ENCODE peak calls at places on chromosomes 12 and 14, in six cellular contexts. M is HL-60, X is A673, Q is RWPE1, N is body of pancreas, D is mucosa of descending colon. O is an unnamed sample.

GRCh38 chr14:76863724-76864407 is 37.7 kb downstream of the LRRC74A start:
- DNase-seq in N (no peak), Q (no peak), D (peak; percentile 29), X (no peak), M (peak; percentile 75), O (no peak)

GRCh38 chr14:76067536-76067935 is 82.0 kb downstream of the IFT43 start:
- DNase-seq in Q (no peak), X (no peak), N (no peak), M (no peak), D (no peak), O (no peak)

GRCh38 chr12:118145798-118146156 is 9.9 kb downstream of the PEBP1 start:
- DNase-seq in D (no peak), Q (no peak), M (no peak), X (no peak), N (no peak), O (no peak)

GRCh38 chr14:59583755-59584154 is 7.1 kb upstream of the CCDC175 start:
- DNase-seq in M (no peak), N (no peak), D (no peak), X (peak; percentile 69), Q (peak; percentile 3), O (no peak)

GRCh38 chr12:2354151-2354991 is 301.6 kb downstream of the CACNA1C start:
- DNase-seq in N (no peak), M (peak; percentile 39), D (no peak), Q (no peak), X (no peak), O (no peak)

GRCh38 chr12:113813229-113813541 is 152.9 kb downstream of the RBM19 start:
- DNase-seq in X (no peak), Q (no peak), M (no peak), N (no peak), D (no peak), O (no peak)

GRCh38 chr12:22467190-22467589 is 77.2 kb downstream of the C2CD5 start:
- DNase-seq in D (no peak), N (no peak), Q (no peak), M (no peak), X (peak; percentile 53), O (no peak)

GRCh38 chr12:16606201-16606849 is 363 bp upstream of the LMO3 start:
- DNase-seq in M (peak; percentile 25), Q (no peak), D (peak; percentile 14), N (peak; percentile 56), X (peak; percentile 89), O (no peak)

GRCh38 chr14:83441801-83442200 is 1908.1 kb upstream of the SEL1L start:
- DNase-seq in X (no peak), Q (no peak), M (no peak), N (no peak), D (no peak), O (no peak)

GRCh38 chr14:29168149-29168548 is 401.6 kb downstream of the FOXG1 start:
- DNase-seq in M (no peak), N (no peak), Q (no peak), D (no peak), X (no peak), O (no peak)

GRCh38 chr12:68933564-68933893 is 558 bp upstream of the CPM start:
- DNase-seq in D (no peak), M (no peak), N (no peak), Q (no peak), X (no peak), O (no peak)

GRCh38 chr14:100586520-100587247 is 533 bp downstream of the BEGAIN start:
- DNase-seq in D (peak; percentile 58), M (no peak), Q (peak; percentile 57), X (peak; percentile 37), N (peak; percentile 36), O (no peak)

GRCh38 chr12:131371580-131372475 is 339.1 kb upstream of the SFSWAP start:
- DNase-seq in N (no peak), Q (no peak), X (no peak), D (no peak), M (no peak), O (no peak)

GRCh38 chr12:122483969-122484368 is 16.8 kb downstream of the ZCCHC8 start:
- DNase-seq in N (no peak), M (no peak), X (no peak), D (no peak), Q (no peak), O (no peak)

GRCh38 chr12:124745891-124746570 is 117.6 kb downstream of the SCARB1 start:
- DNase-seq in X (peak; percentile 95), M (peak; percentile 57), Q (peak; percentile 79), D (peak; percentile 88), N (peak; percentile 85), O (peak; percentile 47)

GRCh38 chr14:77882631-77883030 is 82.7 kb downstream of the ADCK1 start:
- DNase-seq in D (no peak), X (no peak), M (no peak), N (no peak), Q (no peak), O (no peak)

GRCh38 chr14:21748869-21749303 is 75.3 kb upstream of the OR4E1 start:
- DNase-seq in M (peak; percentile 57), Q (peak; percentile 27), D (peak; percentile 72), N (peak; percentile 31), X (peak; percentile 90), O (peak; percentile 48)

GRCh38 chr12:26001530-26001929 is 43.0 kb downstream of the RASSF8 start:
- DNase-seq in Q (no peak), N (no peak), D (no peak), X (peak; percentile 37), M (no peak), O (no peak)

GRCh38 chr12:68971404-68971803 is 38.4 kb upstream of the CPM start:
- DNase-seq in D (no peak), X (no peak), N (no peak), M (no peak), Q (peak; percentile 69), O (no peak)

GRCh38 chr14:56798447-56799326 is 11.6 kb downstream of the OTX2 start:
- DNase-seq in D (no peak), N (no peak), Q (no peak), X (no peak), M (no peak), O (peak; percentile 40)

GRCh38 chr12:105076098-105076497 is 8.2 kb downstream of the ALDH1L2 start:
- DNase-seq in D (no peak), M (no peak), X (no peak), Q (no peak), N (no peak), O (no peak)

GRCh38 chr14:98444077-98444476 is 827.9 kb downstream of the BCL11B start:
- DNase-seq in M (no peak), D (no peak), Q (no peak), N (no peak), X (no peak), O (no peak)

GRCh38 chr14:59777006-59777579 is 93.5 kb downstream of the RTN1 start:
- DNase-seq in Q (no peak), D (no peak), N (no peak), X (no peak), M (no peak), O (no peak)

GRCh38 chr14:59564356-59564755 is 12.3 kb downstream of the CCDC175 start:
- DNase-seq in M (no peak), D (no peak), Q (no peak), X (peak; percentile 53), N (no peak), O (no peak)

GRCh38 chr12:100652488-100652887 is 79.0 kb downstream of the GAS2L3 start:
- DNase-seq in M (no peak), Q (no peak), D (no peak), N (no peak), X (no peak), O (no peak)

GRCh38 chr14:65170768-65171251 is 68.5 kb upstream of the MAX start:
- DNase-seq in D (no peak), M (no peak), N (peak; percentile 29), X (peak; percentile 43), Q (peak; percentile 8), O (no peak)

GRCh38 chr14:71181215-71182003 is 274.1 kb downstream of the PCNX1 start:
- DNase-seq in N (no peak), X (peak; percentile 20), Q (no peak), M (no peak), D (no peak), O (no peak)

DNA sequence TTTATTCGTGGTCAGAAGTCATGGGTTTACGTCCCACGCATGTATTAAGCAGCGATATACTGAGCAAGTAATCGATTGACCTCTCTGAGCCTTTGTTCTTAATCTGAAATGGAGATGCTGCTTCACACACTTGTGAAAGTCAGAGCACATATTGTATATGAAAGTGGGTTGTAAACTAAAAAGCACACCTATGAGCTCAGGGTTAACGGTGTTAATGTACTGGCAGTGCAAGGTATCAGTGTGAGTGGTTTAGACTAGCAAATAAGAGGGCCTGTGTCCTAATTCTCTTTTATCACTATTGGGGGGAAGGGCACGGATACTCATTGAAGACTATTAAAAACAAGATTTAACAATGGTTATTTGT is 676 bp downstream of the MRPL42 start:
- DNase-seq in N (no peak), Q (no peak), X (no peak), D (no peak), M (no peak), O (no peak)
- TF ChIP-seq CTCF in N (no peak), Q (no peak), X (no peak), D (no peak), M (no peak), O (no peak)

GRCh38 chr14:23801766-23802165 is 151.8 kb upstream of the DHRS4 start:
- DNase-seq in M (no peak), X (no peak), D (no peak), N (no peak), Q (no peak), O (no peak)

GRCh38 chr14:23805761-23806160 is 147.8 kb upstream of the DHRS4 start:
- DNase-seq in X (no peak), N (no peak), M (no peak), Q (no peak), D (no peak), O (no peak)

DNA sequence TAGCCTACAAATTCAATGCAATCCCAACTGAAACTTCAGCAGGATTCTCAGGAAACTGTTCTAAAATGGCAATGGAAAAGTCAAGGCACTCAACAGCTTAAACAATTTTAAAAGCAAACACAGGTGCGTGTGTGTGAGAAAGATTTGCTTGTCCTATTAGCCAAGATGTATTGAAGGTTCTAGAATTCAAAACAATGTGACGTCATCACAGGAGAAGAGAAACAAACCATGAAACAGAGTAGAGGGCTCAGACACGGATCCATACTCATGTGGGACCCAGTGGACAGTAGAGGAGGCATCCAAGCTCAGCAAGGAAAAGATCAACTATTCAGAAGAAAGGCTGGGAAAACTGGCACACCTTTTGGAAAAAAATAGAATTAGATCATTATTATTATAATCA is 152.8 kb upstream of the DHRS4 start:
- DNase-seq in N (no peak), Q (no peak), D (no peak), X (no peak), M (no peak), O (no peak)
- TF ChIP-seq CTCF in N (no peak), Q (no peak), D (no peak), X (no peak), M (no peak), O (no peak)

DNA sequence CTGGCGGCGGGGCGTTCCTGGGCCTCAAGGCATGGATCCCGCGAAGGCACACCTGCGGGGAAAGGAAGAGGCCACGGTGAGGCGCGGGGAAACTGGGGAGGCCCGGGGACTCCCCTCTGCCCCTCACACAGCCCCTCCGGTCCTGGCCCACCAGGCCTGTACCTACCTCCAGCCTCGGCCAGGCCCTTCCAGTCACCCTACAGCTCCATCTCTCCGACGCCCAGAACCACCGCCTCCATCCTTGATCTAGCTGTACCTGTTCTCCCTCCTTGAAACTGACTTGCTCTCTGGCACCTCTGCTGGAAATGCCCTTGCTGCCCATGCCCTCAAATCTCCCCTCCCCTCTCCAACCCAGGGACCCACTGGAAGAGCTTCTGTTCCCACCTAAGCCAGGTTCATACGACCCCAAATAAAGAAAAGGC is 1.7 kb downstream of the ANKRD9 start:
- DNase-seq in X (no peak), M (no peak), D (no peak), N (no peak), Q (no peak), O (no peak)
- TF ChIP-seq CTCF in X (no peak), M (no peak), D (no peak), N (no peak), Q (no peak), O (no peak)

GRCh38 chr12:46373303-46374182 is 970 bp upstream of the SLC38A2 start:
- DNase-seq in Q (peak; percentile 48), N (peak; percentile 53), M (peak; percentile 45), D (peak; percentile 67), X (peak; percentile 74), O (peak; percentile 42)
- TF ChIP-seq CTCF in Q (no peak), N (no peak), M (no peak), D (no peak), X (peak; percentile 16), O (no peak)

O was measured in mesothelial cell of epicardium.